ENCODE peak calls at places on chromosomes 3 and 15, in seven cellular contexts. F is HepG2, S is SK-N-SH, Z is GM12878, M is K562, T is HCT116, U is H1. I is an unnamed sample.

GRCh38 chr3:11136871-11137626 is 17.2 kb upstream of the HRH1 start:
- DNase-seq in F (peak; percentile 40), S (peak; percentile 88), Z (no peak), M (peak; percentile 82), T (peak; percentile 100), U (no peak), I (no peak)

GRCh38 chr3:84184937-84185336 is 773.9 kb upstream of the CADM2 start:
- DNase-seq in F (no peak), S (no peak), Z (no peak), M (no peak), T (no peak), U (no peak), I (no peak)

GRCh38 chr3:63343674-63344073 is 65.6 kb downstream of the SYNPR start:
- DNase-seq in F (peak; percentile 39), S (peak; percentile 81), Z (peak; percentile 4), M (peak; percentile 30), T (peak; percentile 18), U (no peak), I (no peak)

GRCh38 chr3:13579089-13579488 is 30.2 kb downstream of the FBLN2 start:
- DNase-seq in F (no peak), S (no peak), Z (no peak), M (no peak), T (no peak), U (no peak), I (no peak)

GRCh38 chr15:100254694-100255093 is 87.1 kb downstream of the ADAMTS17 start:
- DNase-seq in F (no peak), S (no peak), Z (no peak), M (no peak), T (no peak), U (peak; percentile 14), I (no peak)

GRCh38 chr15:69158201-69158842 is 2.1 kb upstream of the GLCE start:
- DNase-seq in F (no peak), S (no peak), Z (no peak), M (peak; percentile 13), T (no peak), U (no peak), I (no peak)

GRCh38 chr15:31372635-31373091 is 46.0 kb downstream of the KLF13 start:
- DNase-seq in F (no peak), S (peak; percentile 97), Z (no peak), M (no peak), T (no peak), U (peak; percentile 59), I (peak; percentile 54)

GRCh38 chr15:98703291-98703690 is 55.0 kb downstream of the IGF1R start:
- DNase-seq in F (no peak), S (no peak), Z (no peak), M (no peak), T (no peak), U (no peak), I (no peak)

GRCh38 chr15:64426845-64427465 is 33.4 kb upstream of the ZNF609 start:
- DNase-seq in F (peak; percentile 12), S (no peak), Z (no peak), M (no peak), T (peak; percentile 15), U (no peak), I (peak; percentile 32)

GRCh38 chr3:70703305-70704102 is 391.1 kb upstream of the MDFIC2 start:
- DNase-seq in F (no peak), S (no peak), Z (no peak), M (no peak), T (no peak), U (no peak), I (no peak)

GRCh38 chr3:86985427-86985826 is 5.5 kb downstream of the VGLL3 start:
- DNase-seq in F (no peak), S (no peak), Z (no peak), M (no peak), T (no peak), U (no peak), I (no peak)

GRCh38 chr15:99631256-99631655 is 65.5 kb downstream of the MEF2A start:
- DNase-seq in F (no peak), S (no peak), Z (peak; percentile 74), M (no peak), T (no peak), U (no peak), I (no peak)

GRCh38 chr15:64014995-64015394 is 31.3 kb downstream of the DAPK2 start:
- DNase-seq in F (no peak), S (no peak), Z (no peak), M (no peak), T (no peak), U (no peak), I (no peak)

GRCh38 chr3:189222927-189223706 is 51.3 kb downstream of the TPRG1 start:
- DNase-seq in F (no peak), S (no peak), Z (no peak), M (no peak), T (no peak), U (no peak), I (no peak)

GRCh38 chr3:172376402-172376801 is 71.9 kb downstream of the GHSR start:
- DNase-seq in F (no peak), S (no peak), Z (no peak), M (no peak), T (no peak), U (no peak), I (no peak)

GRCh38 chr15:97981758-97982157 is 21.3 kb downstream of the ARRDC4 start:
- DNase-seq in F (no peak), S (no peak), Z (no peak), M (no peak), T (no peak), U (no peak), I (no peak)

GRCh38 chr3:152056987-152057386 is 183.5 kb downstream of the SUCNR1 start:
- DNase-seq in F (no peak), S (no peak), Z (no peak), M (no peak), T (no peak), U (no peak), I (peak; percentile 58)

GRCh38 chr3:183303725-183304124 is 50.7 kb downstream of the B3GNT5 start:
- DNase-seq in F (no peak), S (no peak), Z (no peak), M (no peak), T (no peak), U (no peak), I (no peak)

GRCh38 chr3:69439683-69440270 is 53.9 kb upstream of the FRMD4B start:
- DNase-seq in F (peak; percentile 3), S (no peak), Z (peak; percentile 16), M (no peak), T (peak; percentile 16), U (no peak), I (peak; percentile 29)
- TF ChIP-seq JUND in F (no peak), S (no peak), Z (no peak), M (no peak), T (no peak), U (no peak), I (no peak)

GRCh38 chr15:95609096-95609495 is 721.4 kb upstream of the NR2F2 start:
- DNase-seq in F (no peak), S (no peak), Z (no peak), M (no peak), T (no peak), U (no peak), I (no peak)
- TF ChIP-seq JUND in F (no peak), S (no peak), Z (no peak), M (no peak), T (no peak), U (no peak), I (no peak)

GRCh38 chr3:123286308-123287023 is 84.7 kb downstream of the SEC22A start:
- DNase-seq in F (peak; percentile 48), S (peak; percentile 68), Z (no peak), M (peak; percentile 71), T (peak; percentile 31), U (peak; percentile 84), I (peak; percentile 88)

GRCh38 chr3:123287051-123287961 is 85.6 kb downstream of the SEC22A start:
- DNase-seq in F (no peak), S (peak; percentile 7), Z (no peak), M (no peak), T (no peak), U (peak; percentile 42), I (no peak)

GRCh38 chr3:123289336-123290106 is 87.8 kb downstream of the SEC22A start:
- DNase-seq in F (no peak), S (peak; percentile 7), Z (no peak), M (no peak), T (no peak), U (no peak), I (no peak)

GRCh38 chr3:123285931-123286307 is 84.2 kb downstream of the SEC22A start:
- DNase-seq in F (no peak), S (no peak), Z (no peak), M (no peak), T (no peak), U (no peak), I (no peak)

DNA sequence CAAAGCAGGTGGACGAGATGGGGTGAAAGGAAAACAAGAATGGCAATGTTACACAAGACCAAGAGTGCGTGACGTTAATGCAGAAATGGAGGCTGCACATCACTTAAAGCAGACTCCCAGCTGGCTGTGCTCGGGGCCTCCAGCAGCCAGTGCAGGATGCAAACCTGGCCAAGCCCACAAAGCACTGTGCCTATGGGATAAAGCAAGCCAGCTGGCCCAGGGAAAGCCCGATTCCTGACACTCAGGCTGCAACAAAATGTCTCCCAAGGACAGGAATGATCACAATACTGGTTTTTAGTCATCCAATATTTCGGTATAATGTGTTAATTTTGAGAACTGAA is 86.2 kb downstream of the SEC22A start:
- DNase-seq in F (no peak), S (no peak), Z (no peak), M (no peak), T (no peak), U (no peak), I (no peak)
- TF ChIP-seq JUND in F (no peak), S (no peak), Z (no peak), M (no peak), T (no peak), U (no peak), I (no peak)

GRCh38 chr15:66611257-66612053 is 45.7 kb upstream of the LCTL start:
- DNase-seq in F (peak; percentile 81), S (no peak), Z (no peak), M (no peak), T (no peak), U (no peak), I (no peak)

GRCh38 chr15:66614456-66615174 is 48.8 kb upstream of the LCTL start:
- DNase-seq in F (no peak), S (no peak), Z (no peak), M (no peak), T (no peak), U (no peak), I (no peak)

GRCh38 chr15:66613743-66614142 is 47.9 kb upstream of the LCTL start:
- DNase-seq in F (no peak), S (no peak), Z (no peak), M (no peak), T (no peak), U (no peak), I (no peak)

GRCh38 chr15:66608159-66608558 is 42.4 kb upstream of the LCTL start:
- DNase-seq in F (no peak), S (no peak), Z (no peak), M (no peak), T (no peak), U (no peak), I (no peak)

DNA sequence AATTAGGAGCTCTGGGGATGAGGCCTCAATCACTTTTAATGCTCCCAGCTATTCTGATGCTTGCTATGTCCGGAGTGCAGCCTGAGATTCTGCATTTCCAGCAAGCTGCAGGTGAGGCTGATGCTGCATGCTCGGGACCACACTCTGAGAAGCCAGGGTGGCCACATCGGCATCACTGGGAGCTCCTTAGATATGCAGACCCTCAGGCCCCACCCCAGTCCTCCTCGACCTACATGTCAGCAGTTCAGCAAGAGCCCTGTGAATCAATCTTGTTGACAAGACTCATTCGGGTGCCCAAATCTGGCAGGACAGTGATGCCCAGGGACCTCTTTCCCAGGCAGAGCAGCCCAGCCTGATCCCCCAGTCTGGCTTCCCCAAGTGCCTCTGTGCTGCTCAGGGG is 44.1 kb upstream of the LCTL start:
- DNase-seq in F (no peak), S (no peak), Z (no peak), M (no peak), T (no peak), U (no peak), I (no peak)
- TF ChIP-seq JUND in F (no peak), S (no peak), Z (no peak), M (no peak), T (no peak), U (no peak), I (no peak)